ENCODE peak calls at places on chromosomes 5 and 9, in five cellular contexts. N is fibroblast of lung, Z is mucosa of descending colon, L is adrenal gland, J is HCT116. A is an unnamed sample.

GRCh38 chr5:125326114-125326513 is 579.7 kb upstream of the ZNF608 start:
- DNase-seq in N (peak; percentile 88), Z (no peak), J (no peak), L (peak; percentile 93), A (no peak)

GRCh38 chr9:135230817-135231520 is 143.5 kb downstream of the OLFM1 start:
- DNase-seq in Z (no peak), L (no peak), N (no peak), J (no peak), A (no peak)

GRCh38 chr5:10834695-10835094 is 73.7 kb upstream of the DAP start:
- DNase-seq in N (no peak), L (no peak), J (no peak), Z (no peak), A (no peak)

GRCh38 chr5:136018814-136019777 is 9.7 kb upstream of the TGFBI start:
- DNase-seq in L (no peak), N (peak; percentile 97), J (no peak), Z (no peak), A (no peak)

GRCh38 chr5:127785098-127785927 is 82.1 kb downstream of the CCDC192 start:
- DNase-seq in L (no peak), J (no peak), N (peak; percentile 97), Z (no peak), A (peak; percentile 37)

GRCh38 chr5:40669606-40670005 is 10.1 kb upstream of the PTGER4 start:
- DNase-seq in J (no peak), L (no peak), N (no peak), Z (no peak), A (peak; percentile 15)

GRCh38 chr9:115127191-115127817 is 9.3 kb upstream of the TNC start:
- DNase-seq in Z (no peak), N (peak; percentile 92), L (no peak), J (no peak), A (no peak)

GRCh38 chr9:12723409-12724028 is 30.3 kb downstream of the TYRP1 start:
- DNase-seq in J (peak; percentile 23), N (no peak), L (no peak), Z (no peak), A (no peak)

GRCh38 chr5:134738963-134739661 is 764 bp downstream of the CAMLG start:
- DNase-seq in L (peak; percentile 42), N (peak; percentile 53), J (peak; percentile 55), Z (no peak), A (peak; percentile 65)

GRCh38 chr9:87278971-87279731 is 218.5 kb upstream of the DAPK1 start:
- DNase-seq in N (peak; percentile 63), L (no peak), Z (no peak), J (no peak), A (no peak)

GRCh38 chr5:74401566-74402320 is 238.8 kb downstream of the ENC1 start:
- DNase-seq in L (no peak), J (no peak), N (peak; percentile 82), Z (no peak), A (no peak)

GRCh38 chr9:89928106-89928505 is 323.3 kb downstream of the GADD45G start:
- DNase-seq in N (no peak), L (no peak), Z (no peak), J (no peak), A (no peak)

GRCh38 chr5:170305016-170305645 is 7.6 kb upstream of the LCP2 start:
- DNase-seq in J (no peak), Z (no peak), L (no peak), N (no peak), A (no peak)

GRCh38 chr5:138469540-138470321 is 4.5 kb downstream of the EGR1 start:
- DNase-seq in J (peak; percentile 88), N (peak; percentile 80), L (peak; percentile 57), Z (no peak), A (peak; percentile 82)

GRCh38 chr5:151051931-151052608 is 28.8 kb downstream of the TNIP1 start:
- DNase-seq in N (no peak), Z (no peak), L (no peak), J (no peak), A (no peak)

GRCh38 chr5:167029488-167029887 is 1262.0 kb upstream of the WWC1 start:
- DNase-seq in Z (no peak), N (no peak), J (no peak), L (no peak), A (no peak)

GRCh38 chr5:67257500-67257899 is 60.9 kb upstream of the CD180 start:
- DNase-seq in J (no peak), Z (no peak), N (no peak), L (no peak), A (no peak)

GRCh38 chr5:123087173-123088030 is 1.6 kb upstream of the PRDM6 start:
- DNase-seq in J (no peak), N (no peak), Z (no peak), L (no peak), A (no peak)

GRCh38 chr5:141821430-141821925 is 56.7 kb downstream of the PCDH1 start:
- DNase-seq in L (no peak), J (peak; percentile 71), N (peak; percentile 85), Z (no peak), A (peak; percentile 48)

GRCh38 chr5:168598639-168599038 is 19.5 kb upstream of the PANK3 start:
- DNase-seq in J (no peak), L (no peak), Z (no peak), N (no peak), A (no peak)

GRCh38 chr5:42872865-42873264 is 61.2 kb upstream of the SELENOP start:
- DNase-seq in J (no peak), L (no peak), Z (no peak), N (no peak), A (no peak)

GRCh38 chr5:30355675-30356074 is 837.8 kb upstream of the CDH6 start:
- DNase-seq in L (no peak), Z (no peak), J (no peak), N (no peak), A (no peak)

GRCh38 chr5:14444988-14445387 is 136.6 kb upstream of the OTULINL start:
- DNase-seq in J (no peak), N (peak; percentile 59), L (no peak), Z (peak; percentile 55), A (no peak)

GRCh38 chr9:26326473-26327044 is 566.0 kb downstream of the CAAP1 start:
- DNase-seq in N (peak; percentile 57), L (peak; percentile 56), J (peak; percentile 15), Z (no peak), A (no peak)

GRCh38 chr5:103894882-103895281 is 332.3 kb upstream of the NUDT12 start:
- DNase-seq in J (no peak), L (no peak), Z (no peak), N (peak; percentile 44), A (no peak)

GRCh38 chr5:134063421-134063820 is 51.1 kb upstream of the TCF7 start:
- DNase-seq in L (no peak), N (no peak), Z (no peak), J (no peak), A (no peak)

GRCh38 chr5:171680485-171680884 is 105.1 kb upstream of the SMIM23 start:
- DNase-seq in L (no peak), J (no peak), Z (no peak), N (no peak), A (no peak)

GRCh38 chr5:171675511-171675910 is 110.1 kb upstream of the SMIM23 start:
- DNase-seq in J (no peak), L (no peak), Z (no peak), N (no peak), A (no peak)

GRCh38 chr9:89408628-89409101 is 89.2 kb downstream of the SEMA4D start:
- DNase-seq in N (no peak), J (no peak), Z (no peak), L (peak; percentile 75), A (no peak)

GRCh38 chr5:132471006-132471907 is 19.3 kb downstream of the IRF1 start:
- DNase-seq in J (no peak), N (no peak), Z (peak; percentile 14), L (no peak), A (no peak)

GRCh38 chr5:132470596-132470995 is 20.0 kb downstream of the IRF1 start:
- DNase-seq in L (no peak), Z (peak; percentile 22), J (no peak), N (no peak), A (no peak)

GRCh38 chr5:132468665-132469379 is 21.8 kb downstream of the IRF1 start:
- DNase-seq in J (no peak), L (no peak), Z (peak; percentile 18), N (no peak), A (no peak)

GRCh38 chr5:132467292-132467984 is 23.1 kb downstream of the IRF1 start:
- DNase-seq in J (no peak), N (no peak), Z (peak; percentile 27), L (no peak), A (peak; percentile 19)

GRCh38 chr5:132469380-132470372 is 20.9 kb downstream of the IRF1 start:
- DNase-seq in J (no peak), Z (peak; percentile 16), L (no peak), N (no peak), A (peak; percentile 71)
- H3K4me1 ChIP-seq in J (peaks cover 26% of the 10 kb centered on the region), Z (peaks cover 19% of the 10 kb centered on the region), L (peaks cover 8% of the 10 kb centered on the region), N (peaks cover 22% of the 10 kb centered on the region), A (peaks cover 31% of the 10 kb centered on the region)

GRCh38 chr9:33403941-33404781 is 1.8 kb upstream of the AQP7 start:
- DNase-seq in N (no peak), L (no peak), J (no peak), Z (no peak), A (no peak)

GRCh38 chr9:33408087-33408486 is 5.7 kb upstream of the AQP7 start:
- DNase-seq in L (no peak), J (no peak), Z (no peak), N (no peak), A (no peak)

GRCh38 chr9:33407061-33407460 is 4.7 kb upstream of the AQP7 start:
- DNase-seq in N (no peak), J (no peak), L (no peak), Z (no peak), A (no peak)

DNA sequence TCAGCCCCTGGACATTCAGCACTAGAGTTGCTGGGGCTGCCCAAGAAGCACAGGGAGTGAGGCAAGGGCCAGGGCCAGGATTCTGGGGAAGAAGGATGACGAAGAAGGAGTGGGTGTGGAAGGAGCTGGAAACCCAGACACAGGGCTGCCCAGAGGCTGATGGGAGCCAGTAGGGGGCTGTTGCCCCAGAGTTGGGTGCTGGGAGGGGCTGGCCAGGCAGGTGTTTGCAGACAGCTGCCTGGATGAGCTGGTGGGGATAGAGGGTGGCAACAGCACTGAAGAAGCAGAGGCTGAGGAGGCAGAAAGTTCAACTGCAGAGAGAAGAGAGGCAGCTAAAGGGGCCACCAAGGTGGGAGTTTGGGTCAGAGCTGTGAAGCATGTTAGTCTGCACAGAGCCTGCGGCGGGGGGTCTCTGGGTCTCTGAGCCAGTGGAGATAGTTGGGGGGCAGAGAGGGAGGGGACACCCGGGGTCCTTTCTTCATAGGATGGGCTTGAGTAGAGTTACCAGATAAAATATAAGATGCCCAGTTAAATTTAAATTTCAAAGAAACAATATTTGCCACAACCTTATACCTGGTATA is 2.5 kb upstream of the AQP7 start:
- DNase-seq in J (no peak), Z (no peak), N (no peak), L (no peak), A (no peak)
- TF ChIP-seq CTCF in J (no peak), Z (no peak), N (no peak), L (no peak), A (no peak)

DNA sequence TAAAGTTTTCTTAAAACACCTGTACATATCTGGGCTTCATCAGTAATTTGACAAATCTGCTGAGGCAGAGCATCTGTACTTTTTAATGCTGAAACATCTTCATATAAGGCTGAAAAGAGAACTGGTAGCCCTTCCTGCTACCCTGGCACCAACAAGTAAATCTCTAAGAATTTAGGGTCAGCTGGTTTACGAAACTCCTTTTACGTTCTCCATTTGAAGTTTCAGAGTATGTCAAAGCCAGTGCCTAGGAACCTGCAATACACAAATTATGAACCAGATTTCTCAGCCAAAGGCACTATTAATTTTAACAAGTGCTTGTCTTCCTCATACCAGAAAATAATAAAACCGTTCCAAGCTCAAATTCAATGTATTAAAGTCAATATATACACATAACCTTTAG is 3.8 kb downstream of the ZFAND5 start:
- DNase-seq in Z (no peak), J (no peak), L (no peak), N (no peak), A (no peak)
- H3K4me3 ChIP-seq in Z (no peak overlapping the region), J (no peak overlapping the region), L (no peak overlapping the region), N (peak overlapping the region; percentile 87), A (no peak overlapping the region)

GRCh38 chr5:154764967-154765366 is 9.8 kb downstream of the LARP1 start:
- DNase-seq in J (no peak), Z (no peak), L (no peak), N (no peak), A (no peak)
- H3K4me1 ChIP-seq in J (peaks cover 29% of the 10 kb centered on the region), Z (peaks cover 35% of the 10 kb centered on the region), L (peaks cover 40% of the 10 kb centered on the region), N (no peaks in the 10 kb centered on the region), A (peaks cover 19% of the 10 kb centered on the region)

A was measured in Caco-2.